ENCODE peak calls at places on chromosomes 4 and X, in seven cellular contexts. B is uterus; T is left colon; F is stimulated activated CD4-positive, alpha-beta T cell treated with anti-CD3 and anti-CD28 coated beads, Interleukin-1b, Interleukin-23, amount 100 ng/mL, for 1 hour; Y is nephron progenitor cell; Q is HuH-7; E is T-cell. N is an unnamed sample.

GRCh38 chr4:1986578-1987210 is 22.1 kb downstream of the NELFA start:
- DNase-seq in F (no peak), Q (no peak), T (no peak), B (no peak), Y (no peak), E (no peak), N (no peak)

GRCh38 chrX:129139837-129140679 is 383.2 kb downstream of the SMARCA1 start:
- DNase-seq in Q (peak), Y (no peak), E (no peak), B (no peak), T (no peak), F (no peak), N (peak)

GRCh38 chr4:98452091-98452490 is 190.9 kb downstream of the RAP1GDS1 start:
- DNase-seq in E (no peak), Q (no peak), F (no peak), T (no peak), Y (no peak), B (no peak), N (no peak)

GRCh38 chrX:670596-670995 is 40.0 kb downstream of the SHOX start:
- DNase-seq in B (no peak), T (no peak), F (no peak), E (no peak), Q (no peak), Y (no peak), N (no peak)

GRCh38 chrX:38804481-38805293 is 3.4 kb downstream of the MID1IP1 start:
- DNase-seq in E (no peak), T (peak), Q (no peak), Y (peak), B (peak), F (no peak), N (peak)

GRCh38 chrX:153473126-153473525 is 2.8 kb upstream of the HAUS7 start:
- DNase-seq in B (no peak), F (no peak), E (no peak), Y (no peak), Q (no peak), T (no peak), N (no peak)

GRCh38 chr4:158020175-158020574 is 152.7 kb downstream of the GASK1B start:
- DNase-seq in E (no peak), T (no peak), B (no peak), F (no peak), Y (no peak), Q (no peak), N (peak)

GRCh38 chr4:24203896-24204295 is 314.0 kb upstream of the PPARGC1A start:
- DNase-seq in Y (no peak), E (no peak), F (no peak), Q (no peak), T (no peak), B (no peak), N (no peak)

GRCh38 chr4:4203688-4204400 is 22.9 kb downstream of the OTOP1 start:
- DNase-seq in Y (no peak), B (no peak), F (no peak), Q (no peak), E (no peak), T (no peak), N (no peak)

GRCh38 chr4:133130171-133130570 is 18.9 kb upstream of the PCDH10 start:
- DNase-seq in Y (no peak), E (no peak), Q (no peak), B (no peak), T (no peak), F (no peak), N (no peak)

GRCh38 chrX:155333701-155334100 is 713 bp downstream of the CLIC2 start:
- DNase-seq in Y (no peak), Q (no peak), F (no peak), E (no peak), T (no peak), B (no peak), N (no peak)

GRCh38 chr4:27270435-27270834 is 409.8 kb downstream of the STIM2 start:
- DNase-seq in B (no peak), F (no peak), Y (no peak), T (no peak), E (no peak), Q (no peak), N (no peak)

GRCh38 chr4:38757945-38758344 is 24.8 kb downstream of the TLR10 start:
- DNase-seq in Y (no peak), E (no peak), Q (peak), T (peak), F (no peak), B (no peak), N (no peak)

GRCh38 chr4:75841641-75842520 is 60.4 kb downstream of the PPEF2 start:
- DNase-seq in Y (no peak), Q (peak), E (no peak), F (no peak), T (no peak), B (no peak), N (peak)

GRCh38 chrX:154715825-154716224 is 35.1 kb downstream of the GAB3 start:
- DNase-seq in Y (no peak), Q (no peak), B (no peak), T (no peak), F (no peak), E (no peak), N (no peak)

GRCh38 chr4:6352031-6352763 is 82.5 kb downstream of the WFS1 start:
- DNase-seq in F (no peak), B (no peak), Q (no peak), T (no peak), E (no peak), Y (no peak), N (no peak)